ENCODE peak calls at places on chromosomes 7 and 10, in six cellular contexts. K is psoas muscle, Y is A549, U is IMR-90, M is breast epithelium, Z is heart left ventricle. B is an unnamed sample.

GRCh38 chr10:125531470-125531869 is 151.5 kb downstream of the TEX36 start:
- DNase-seq in K (no peak), Y (no peak), U (no peak), M (no peak), Z (no peak), B (no peak)

GRCh38 chr7:134813668-134814067 is 34.2 kb downstream of the CALD1 start:
- DNase-seq in K (no peak), Y (no peak), U (peak; percentile 87), M (no peak), Z (no peak), B (peak; percentile 71)

GRCh38 chr7:137003606-137004005 is 135.2 kb downstream of the CHRM2 start:
- DNase-seq in K (no peak), Y (no peak), U (no peak), M (no peak), Z (no peak), B (peak; percentile 15)

GRCh38 chr7:40604601-40605438 is 470.0 kb downstream of the SUGCT start:
- DNase-seq in K (peak; percentile 59), Y (peak; percentile 45), U (peak; percentile 52), M (no peak), Z (peak; percentile 30), B (peak; percentile 55)

GRCh38 chr10:122495406-122496340 is 34.3 kb downstream of the HTRA1 start:
- DNase-seq in K (no peak), Y (no peak), U (no peak), M (peak; percentile 59), Z (no peak), B (peak; percentile 75)

GRCh38 chr7:75663302-75663907 is 75.3 kb downstream of the HIP1 start:
- DNase-seq in K (no peak), Y (no peak), U (no peak), M (no peak), Z (no peak), B (no peak)

GRCh38 chr10:119006451-119007210 is 22.9 kb upstream of the NANOS1 start:
- DNase-seq in K (peak; percentile 86), Y (peak; percentile 94), U (peak; percentile 100), M (peak; percentile 76), Z (no peak), B (peak; percentile 27)

GRCh38 chr7:77498659-77499379 is 38.3 kb upstream of the PTPN12 start:
- DNase-seq in K (no peak), Y (no peak), U (no peak), M (no peak), Z (no peak), B (no peak)

GRCh38 chr7:71130280-71130679 is 1.7 kb upstream of the GALNT17 start:
- DNase-seq in K (no peak), Y (no peak), U (no peak), M (no peak), Z (no peak), B (no peak)

GRCh38 chr10:91493313-91493712 is 83.2 kb downstream of the HECTD2 start:
- DNase-seq in K (no peak), Y (peak; percentile 61), U (peak; percentile 63), M (no peak), Z (no peak), B (peak; percentile 62)

GRCh38 chr10:33776419-33776818 is 442.0 kb upstream of the NRP1 start:
- DNase-seq in K (no peak), Y (no peak), U (no peak), M (no peak), Z (no peak), B (no peak)

GRCh38 chr10:71694567-71694968 is 25.0 kb downstream of the C10orf105 start:
- DNase-seq in K (no peak), Y (no peak), U (no peak), M (no peak), Z (peak; percentile 65), B (no peak)

GRCh38 chr10:96584035-96584434 is 2.8 kb downstream of the TM9SF3 start:
- DNase-seq in K (no peak), Y (no peak), U (no peak), M (no peak), Z (no peak), B (no peak)

GRCh38 chr7:45980181-45980905 is 59.3 kb upstream of the IGFBP3 start:
- DNase-seq in K (no peak), Y (no peak), U (peak; percentile 74), M (no peak), Z (no peak), B (no peak)

GRCh38 chr10:13681095-13681494 is 94.3 kb downstream of the PRPF18 start:
- DNase-seq in K (no peak), Y (no peak), U (no peak), M (no peak), Z (no peak), B (no peak)

GRCh38 chr7:106294334-106294733 is 9.6 kb upstream of the NAMPT start:
- DNase-seq in K (no peak), Y (no peak), U (no peak), M (no peak), Z (no peak), B (no peak)

GRCh38 chr10:33406596-33406995 is 72.1 kb upstream of the NRP1 start:
- DNase-seq in K (no peak), Y (no peak), U (no peak), M (no peak), Z (no peak), B (no peak)

GRCh38 chr7:91228327-91228726 is 35.9 kb upstream of the FZD1 start:
- DNase-seq in K (no peak), Y (no peak), U (peak; percentile 68), M (no peak), Z (no peak), B (no peak)

GRCh38 chr7:41915861-41916260 is 213.0 kb upstream of the INHBA start:
- DNase-seq in K (no peak), Y (no peak), U (no peak), M (no peak), Z (no peak), B (no peak)

GRCh38 chr10:77578583-77579227 is 58.9 kb downstream of the KCNMA1 start:
- DNase-seq in K (no peak), Y (peak; percentile 81), U (peak; percentile 90), M (no peak), Z (no peak), B (no peak)

GRCh38 chr10:72375585-72375984 is 20.9 kb upstream of the DNAJB12 start:
- DNase-seq in K (no peak), Y (peak; percentile 40), U (no peak), M (no peak), Z (no peak), B (no peak)

GRCh38 chr7:108266489-108266888 is 136.3 kb upstream of the LAMB4 start:
- DNase-seq in K (no peak), Y (no peak), U (no peak), M (no peak), Z (no peak), B (no peak)

GRCh38 chr10:110007171-110007700 is 548 bp upstream of the ADD3 start:
- DNase-seq in K (no peak), Y (peak; percentile 32), U (peak; percentile 21), M (no peak), Z (no peak), B (no peak)

GRCh38 chr10:112967200-112967599 is 17.2 kb downstream of the TCF7L2 start:
- DNase-seq in K (no peak), Y (peak; percentile 48), U (peak; percentile 95), M (no peak), Z (no peak), B (no peak)

GRCh38 chr10:6300106-6300783 is 97.5 kb downstream of the PFKFB3 start:
- DNase-seq in K (no peak), Y (peak; percentile 63), U (peak; percentile 56), M (peak; percentile 54), Z (no peak), B (peak; percentile 43)

GRCh38 chr7:100093054-100093453 is 4.3 kb downstream of the COPS6 start:
- DNase-seq in K (no peak), Y (no peak), U (no peak), M (no peak), Z (no peak), B (no peak)

DNA sequence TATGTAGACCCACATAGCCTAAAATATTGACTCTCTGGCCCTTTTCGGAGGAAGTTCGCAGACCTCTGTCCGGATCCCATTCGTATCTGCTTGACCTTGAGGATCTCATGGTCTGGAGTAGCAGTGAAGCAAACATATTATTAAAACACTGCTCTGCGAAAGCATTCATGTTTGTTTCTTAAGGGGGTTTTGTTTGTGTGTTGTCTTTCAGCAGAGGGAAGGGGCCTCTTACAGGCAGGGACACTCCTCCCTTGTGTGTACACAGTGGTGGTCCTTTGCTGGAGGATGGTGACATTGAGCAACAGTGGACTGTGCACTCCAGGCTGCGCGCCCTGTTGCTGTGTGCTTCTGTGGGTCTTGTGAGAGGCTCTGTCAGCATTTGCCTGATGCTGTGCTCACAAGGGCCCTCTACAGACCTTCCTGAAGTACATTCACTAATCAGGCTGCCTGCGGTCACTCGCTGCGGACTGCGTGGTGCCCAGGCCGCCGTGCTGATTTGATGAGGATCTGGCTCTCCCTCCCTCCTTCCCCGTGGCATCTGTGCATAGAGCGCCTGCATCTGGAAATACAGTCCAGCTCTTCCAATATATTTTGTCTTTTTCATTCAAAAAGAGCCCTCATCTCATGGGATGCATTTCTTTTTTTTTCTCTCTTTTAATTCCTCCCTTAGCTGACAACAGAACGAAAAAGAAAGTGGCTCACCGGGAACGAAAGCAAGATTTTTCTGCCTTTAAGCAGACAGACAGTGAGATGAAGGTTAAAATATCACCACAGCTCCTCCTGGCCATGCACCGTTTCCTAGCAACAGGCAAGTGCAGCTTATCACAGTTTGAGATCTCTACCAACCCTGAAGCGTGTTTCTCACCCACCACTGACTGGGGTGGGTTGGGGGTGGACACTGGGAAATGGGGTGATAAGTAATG is 135.8 kb downstream of the CNNM2 start:
- DNase-seq in K (peak; percentile 60), Y (peak; percentile 85), U (peak; percentile 88), M (peak; percentile 29), Z (peak; percentile 64), B (peak; percentile 41)
- H3K27ac ChIP-seq in K (peak overlapping the region; percentile 15), Y (peak overlapping the region; percentile 62), U (peak overlapping the region; percentile 33), M (peak overlapping the region; percentile 42), Z (peak overlapping the region; percentile 33), B (no peak overlapping the region)

GRCh38 chr7:27560706-27561235 is 101.9 kb downstream of the HIBADH start:
- DNase-seq in K (no peak), Y (no peak), U (peak; percentile 91), M (no peak), Z (no peak), B (no peak)
- TF ChIP-seq CTCF in K (no peak), Y (no peak), U (no peak), M (no peak), Z (no peak), B (no peak)

DNA sequence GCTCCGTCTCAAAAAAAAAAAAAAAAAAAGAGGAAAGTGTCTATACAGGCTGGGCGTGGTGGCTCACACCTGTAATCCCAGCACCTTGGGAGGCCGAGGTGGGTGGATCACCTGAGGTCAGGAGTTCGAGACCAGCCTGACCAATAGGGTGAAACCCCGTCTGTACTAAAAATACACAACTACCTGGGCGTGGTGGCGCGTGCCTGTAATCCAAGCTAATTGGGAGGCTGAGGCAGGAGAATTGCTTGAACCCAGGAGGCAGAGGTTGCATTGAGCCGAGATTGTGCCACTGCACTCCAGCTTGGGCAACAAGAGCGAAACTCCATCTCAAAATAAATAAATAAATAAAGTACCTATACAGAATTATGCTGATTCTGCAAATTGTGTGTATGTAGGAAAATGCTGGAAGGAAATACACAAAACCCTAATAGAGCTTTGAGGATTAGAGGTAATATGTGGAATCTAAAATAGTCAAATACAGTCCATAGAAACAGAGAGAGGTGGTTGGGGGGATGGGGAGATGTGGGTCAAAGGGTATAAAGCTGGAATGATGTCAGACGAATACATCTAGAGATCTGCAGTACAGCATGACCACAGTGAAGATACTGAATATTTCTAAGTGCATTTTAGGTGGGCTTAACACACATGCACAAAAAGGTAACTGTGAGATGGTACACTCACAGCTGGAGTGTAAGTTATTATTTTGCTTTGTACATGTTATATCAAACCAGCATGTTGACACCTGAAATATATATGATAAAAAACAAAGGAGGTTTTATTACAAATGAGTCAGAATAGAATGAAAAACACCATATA is 174.5 kb upstream of the KLF14 start:
- DNase-seq in K (no peak), Y (no peak), U (peak; percentile 49), M (no peak), Z (no peak), B (no peak)
- H3K4me3 ChIP-seq in K (no peak overlapping the region), Y (peak overlapping the region; percentile 62), U (peak overlapping the region; percentile 87), M (no peak overlapping the region), Z (no peak overlapping the region), B (peak overlapping the region; percentile 60)

GRCh38 chr7:32481176-32481575 is 9.0 kb downstream of the LSM5 start:
- DNase-seq in K (no peak), Y (no peak), U (no peak), M (no peak), Z (no peak), B (no peak)
- H3K27ac ChIP-seq in K (no peak overlapping the region), Y (no peak overlapping the region), U (no peak overlapping the region), M (no peak overlapping the region), Z (no peak overlapping the region), B (no peak overlapping the region)

B was measured in A673.